ENCODE peak calls at places on chromosomes 2 and 18, in six cellular contexts. J is T-helper 9 cell, Q is heart left ventricle, R is GM04504, G is ELR, D is B cell. U is an unnamed sample.

GRCh38 chr18:73891572-73892421 is 255.8 kb downstream of the FBXO15 start:
- DNase-seq in R (no peak), D (no peak), Q (no peak), J (no peak), G (no peak), U (peak; percentile 3)

GRCh38 chr2:28578768-28579167 is 82.9 kb downstream of the PLB1 start:
- DNase-seq in G (no peak), J (no peak), D (no peak), R (no peak), Q (no peak), U (peak; percentile 13)

GRCh38 chr18:50297621-50298442 is 10.3 kb upstream of the CXXC1 start:
- DNase-seq in Q (peak; percentile 80), D (peak; percentile 91), G (peak; percentile 69), R (peak; percentile 29), J (peak; percentile 55), U (peak; percentile 79)

GRCh38 chr2:28958689-28959088 is 22.4 kb upstream of the TOGARAM2 start:
- DNase-seq in D (peak; percentile 43), G (peak; percentile 84), J (peak; percentile 8), R (peak; percentile 59), Q (peak; percentile 56), U (peak; percentile 76)

GRCh38 chr2:117718048-117718447 is 96.4 kb upstream of the DDX18 start:
- DNase-seq in J (no peak), Q (no peak), D (no peak), R (no peak), G (no peak), U (no peak)

GRCh38 chr2:43707255-43707654 is 31.0 kb upstream of the C1GALT1C1L start:
- DNase-seq in J (no peak), G (peak; percentile 87), Q (peak; percentile 49), D (no peak), R (peak; percentile 51), U (peak; percentile 81)

GRCh38 chr2:202237787-202238233 is 587 bp downstream of the SUMO1 start:
- DNase-seq in Q (peak; percentile 27), R (peak; percentile 30), J (no peak), D (no peak), G (peak; percentile 76), U (peak; percentile 63)

GRCh38 chr2:197555467-197555866 is 39.6 kb downstream of the MOB4 start:
- DNase-seq in R (no peak), D (no peak), G (no peak), Q (no peak), J (no peak), U (no peak)

GRCh38 chr2:960064-960736 is 9.6 kb downstream of the SNTG2 start:
- DNase-seq in G (no peak), R (no peak), Q (no peak), J (no peak), D (no peak), U (no peak)

GRCh38 chr2:37738266-37738885 is 66.9 kb upstream of the CDC42EP3 start:
- DNase-seq in D (no peak), G (no peak), J (no peak), R (no peak), Q (no peak), U (no peak)

GRCh38 chr2:105454801-105455485 is 56.1 kb upstream of the FHL2 start:
- DNase-seq in D (peak; percentile 6), R (peak; percentile 41), G (peak; percentile 77), Q (no peak), J (no peak), U (peak; percentile 83)

GRCh38 chr2:56380861-56381260 is 197.1 kb downstream of the CCDC85A start:
- DNase-seq in D (no peak), G (no peak), J (no peak), R (no peak), Q (no peak), U (no peak)

GRCh38 chr2:9230051-9230802 is 23.6 kb downstream of the ASAP2 start:
- DNase-seq in R (no peak), D (no peak), Q (peak; percentile 59), J (no peak), G (no peak), U (no peak)

GRCh38 chr2:18445412-18446320 is 114.8 kb downstream of the RDH14 start:
- DNase-seq in G (no peak), D (no peak), J (no peak), Q (no peak), R (peak; percentile 41), U (no peak)

GRCh38 chr2:168424112-168424951 is 31.7 kb upstream of the CERS6 start:
- DNase-seq in D (no peak), Q (no peak), R (no peak), J (no peak), G (no peak), U (no peak)

GRCh38 chr2:150154308-150154797 is 333.1 kb downstream of the RND3 start:
- DNase-seq in D (no peak), Q (no peak), R (no peak), J (no peak), G (no peak), U (no peak)

GRCh38 chr18:69484699-69485396 is 84.2 kb downstream of the DOK6 start:
- DNase-seq in G (peak; percentile 39), J (no peak), D (no peak), R (peak; percentile 22), Q (no peak), U (peak; percentile 26)

GRCh38 chr2:176338395-176338794 is 69.2 kb downstream of the MTX2 start:
- DNase-seq in J (no peak), G (no peak), Q (no peak), R (no peak), D (no peak), U (no peak)

GRCh38 chr2:156333951-156334495 is 1.5 kb upstream of the NR4A2 start:
- DNase-seq in R (peak; percentile 29), Q (peak; percentile 87), D (peak; percentile 97), J (peak; percentile 65), G (peak; percentile 72), U (peak; percentile 67)

GRCh38 chr2:162965151-162965550 is 126.6 kb upstream of the KCNH7 start:
- DNase-seq in J (no peak), Q (no peak), D (no peak), R (no peak), G (no peak), U (no peak)

GRCh38 chr18:74299746-74300145 is 8.0 kb upstream of the CYB5A start:
- DNase-seq in R (no peak), D (no peak), Q (no peak), J (no peak), G (peak; percentile 41), U (peak; percentile 51)

GRCh38 chr2:239833728-239834109 is 191.4 kb downstream of the NDUFA10 start:
- DNase-seq in G (no peak), Q (no peak), D (no peak), R (no peak), J (no peak), U (no peak)

GRCh38 chr2:230589497-230590015 is 123.1 kb upstream of the CAB39 start:
- DNase-seq in G (no peak), D (peak; percentile 79), R (no peak), Q (no peak), J (no peak), U (no peak)

U was measured in EL.